ENCODE peak calls at places on chromosomes 13 and 19, in four cellular contexts. V is glutamatergic neuron, L is posterior cingulate gyrus, Z is GM03348. H is an unnamed sample.

GRCh38 chr13:53068841-53069520 is 40.4 kb downstream of the OLFM4 start:
- DNase-seq in V (peak; percentile 73), L (peak; percentile 46), Z (no peak), H (no peak)

GRCh38 chr19:49335071-49335783 is at the start of gene CD37:
- DNase-seq in Z (no peak), V (no peak), L (no peak), H (peak; percentile 84)

GRCh38 chr19:51018745-51019543 is 565 bp downstream of the KLK10 start:
- DNase-seq in L (no peak), V (peak; percentile 35), Z (no peak), H (no peak)

GRCh38 chr13:64305246-64305645 is 2889.6 kb upstream of the PCDH20 start:
- DNase-seq in V (no peak), L (no peak), Z (peak; percentile 14), H (no peak)

GRCh38 chr13:101300531-101300930 is 115.8 kb downstream of the NALCN start:
- DNase-seq in Z (no peak), L (no peak), V (no peak), H (no peak)

GRCh38 chr13:45575146-45575829 is 40.3 kb downstream of the ERICH6B start:
- DNase-seq in V (no peak), L (no peak), Z (no peak), H (no peak)

GRCh38 chr13:90943961-90944360 is 403.5 kb upstream of the MIR17HG start:
- DNase-seq in L (no peak), V (peak; percentile 64), Z (no peak), H (no peak)

GRCh38 chr19:55578031-55578760 is 2.5 kb downstream of the ZNF579 start:
- DNase-seq in L (no peak), V (no peak), Z (no peak), H (no peak)